ENCODE peak calls at places on chromosome 22, in four cellular contexts. K, W, X and P are unnamed samples. For H3K4me1, the result is how much of the 10 kb centered on the place peaks cover.

GRCh38 chr22:46361861-46362220 is 26.3 kb downstream of the TRMU start:
- DNase-seq in X (peak), K (no peak), W (no peak), P (no peak)

GRCh38 chr22:40853961-40854360 is 2.5 kb downstream of the ST13 start:
- DNase-seq in K (no peak), W (no peak), X (no peak), P (no peak)

GRCh38 chr22:47276219-47276843 is 513.9 kb downstream of the TBC1D22A start:
- DNase-seq in W (no peak), K (no peak), X (no peak), P (no peak)

GRCh38 chr22:35587447-35587870 is 29.7 kb downstream of the MB start:
- DNase-seq in X (peak), K (no peak), W (no peak), P (no peak)

GRCh38 chr22:38104084-38104483 is 6.4 kb downstream of the BAIAP2L2 start:
- DNase-seq in W (no peak), X (peak), K (no peak), P (no peak)

GRCh38 chr22:22945195-22945594 is 57.6 kb downstream of the IGLL5 start:
- DNase-seq in K (no peak), X (no peak), W (no peak), P (no peak)

GRCh38 chr22:37051629-37052385 is at the start of gene KCTD17:
- DNase-seq in W (peak), X (peak), K (peak), P (peak)

GRCh38 chr22:31228425-31228824 is 16.3 kb downstream of the LIMK2 start:
- DNase-seq in K (no peak), X (peak), W (no peak), P (no peak)

GRCh38 chr22:28909375-28909774 is 26.0 kb downstream of the ZNRF3 start:
- DNase-seq in W (no peak), K (no peak), X (no peak), P (no peak)

GRCh38 chr22:38850941-38851849 is 7.4 kb upstream of the NPTXR start:
- DNase-seq in X (no peak), W (no peak), K (peak), P (no peak)

GRCh38 chr22:19875531-19876313 is 21.0 kb upstream of the GNB1L start:
- DNase-seq in W (peak), X (peak), K (no peak), P (no peak)

GRCh38 chr22:47126344-47126811 is 363.9 kb downstream of the TBC1D22A start:
- DNase-seq in W (no peak), X (peak), K (no peak), P (no peak)

GRCh38 chr22:50486561-50487289 is at the start of gene MIOX:
- DNase-seq in K (no peak), W (no peak), X (peak), P (no peak)

GRCh38 chr22:50487290-50488005 is 789 bp downstream of the MIOX start:
- DNase-seq in K (no peak), W (no peak), X (peak), P (no peak)

GRCh38 chr22:50483977-50484853 is 2.4 kb upstream of the MIOX start:
- DNase-seq in W (peak), X (peak), K (peak), P (peak)

GRCh38 chr22:50483556-50483955 is 2.2 kb downstream of the ADM2 start:
- DNase-seq in W (no peak), X (no peak), K (no peak), P (no peak)

DNA sequence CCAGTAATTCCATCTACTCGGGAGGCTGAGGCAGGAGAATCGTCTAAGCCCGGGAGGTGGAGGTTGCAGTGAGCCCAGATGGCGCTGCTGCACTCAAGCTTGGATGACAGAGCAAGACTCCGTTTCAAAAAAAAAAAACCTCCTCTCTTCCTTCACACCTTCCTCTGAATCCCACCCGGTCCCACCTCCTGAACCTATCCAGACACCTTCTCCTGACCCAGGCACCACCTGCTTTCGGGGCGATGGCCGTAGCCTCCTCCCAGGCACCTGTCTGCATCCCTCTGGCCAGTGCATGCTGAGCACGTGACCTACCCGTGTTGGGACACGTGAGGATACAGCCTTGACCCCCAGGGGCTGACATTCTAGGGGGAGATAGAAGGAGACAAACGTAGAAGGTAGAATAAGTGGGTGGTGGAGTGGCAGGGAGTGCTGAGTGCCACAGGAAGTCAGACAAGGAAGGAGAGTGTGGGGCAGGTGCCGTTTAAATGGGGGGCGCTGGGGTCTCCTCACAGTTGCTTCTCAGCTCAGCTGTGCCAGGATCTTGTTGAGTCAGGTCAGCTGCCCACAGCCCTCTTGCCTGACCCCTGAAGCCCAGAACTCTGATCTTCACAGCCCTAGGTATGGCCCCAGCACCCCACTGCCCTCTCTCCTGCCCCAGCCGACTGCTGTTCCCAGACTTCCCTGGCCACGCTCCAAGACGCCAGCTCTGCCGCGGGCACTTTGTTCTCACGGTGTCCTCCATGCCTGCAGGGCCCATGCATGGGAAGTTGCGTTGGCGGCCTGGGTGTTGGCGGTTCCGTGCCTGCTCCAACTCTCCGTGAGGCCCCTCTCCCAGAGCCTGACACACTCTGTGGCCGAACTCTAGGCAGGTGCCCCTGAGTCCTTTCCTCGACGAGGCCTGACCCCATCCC is 1.2 kb upstream of the MIOX start:
- DNase-seq in K (no peak), W (peak), X (peak), P (no peak)
- TF ChIP-seq CTCF in K (no peak), W (no peak), X (no peak), P (no peak)

GRCh38 chr22:30217698-30218565 is 28.6 kb downstream of the LIF start:
- DNase-seq in W (no peak), X (no peak), K (no peak), P (no peak)
- H3K4me1 ChIP-seq in W (under half), X (under half), K (under half), P (under half)

DNA sequence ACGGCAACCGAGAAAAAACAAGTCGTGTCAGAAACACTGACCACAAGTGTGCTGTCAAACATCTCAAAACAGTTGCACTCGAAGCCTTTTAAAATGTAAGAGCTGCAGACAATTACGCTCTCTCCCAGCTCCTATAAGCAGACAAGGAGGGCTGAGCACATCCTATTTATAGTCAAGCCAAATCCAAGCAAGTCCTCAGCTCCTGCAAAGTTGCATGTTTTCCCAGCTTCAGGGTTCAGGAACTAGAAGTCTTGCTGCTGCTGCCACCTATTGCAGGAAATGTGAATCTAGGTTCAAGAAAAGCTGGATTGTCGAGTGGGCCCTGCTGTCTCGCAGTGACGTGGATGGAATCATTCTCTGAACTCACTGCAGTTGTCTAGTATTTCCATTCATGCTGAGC is 15.5 kb downstream of the EFCAB6 start:
- DNase-seq in X (no peak), W (no peak), K (peak), P (no peak)
- TF ChIP-seq CTCF in X (no peak), W (no peak), K (peak), P (no peak)

DNA sequence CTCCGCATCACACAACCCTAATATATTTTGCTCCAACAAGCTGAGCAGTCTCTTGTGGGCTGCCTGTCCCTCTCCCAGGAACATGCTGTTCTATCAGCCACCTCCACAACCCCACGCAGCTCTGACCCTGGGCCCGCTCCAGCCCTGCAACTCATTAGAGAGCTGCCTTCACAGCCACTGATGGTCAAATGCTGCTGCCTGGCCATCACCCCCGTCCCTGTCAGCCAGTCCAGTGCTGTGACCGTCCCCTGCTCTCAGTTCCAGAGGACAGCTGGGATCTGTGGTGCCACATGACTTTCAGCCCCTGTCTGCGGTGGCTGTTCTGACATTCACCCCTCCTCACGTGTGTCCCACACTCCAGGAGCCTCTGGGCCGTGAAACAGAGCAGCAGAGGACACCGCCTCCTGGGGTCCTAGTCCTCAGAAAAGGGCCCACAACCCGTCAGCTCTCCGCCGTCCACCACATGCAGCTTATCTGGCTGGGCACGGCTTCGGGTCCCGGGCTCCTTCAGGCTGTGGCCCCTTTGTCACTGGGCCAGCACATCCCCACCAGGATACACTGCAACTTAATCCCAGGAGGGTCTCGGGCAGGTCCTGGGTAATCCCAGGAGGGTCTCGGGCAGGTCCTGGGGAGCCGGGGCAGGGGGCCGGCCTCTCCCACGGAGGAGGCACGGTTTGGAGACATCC is 14.9 kb downstream of the CRELD2 start:
- DNase-seq in W (peak), X (peak), K (peak), P (no peak)
- H3K4me1 ChIP-seq in W (under half), X (under half), K (under half), P (under half)